ENCODE peak calls at places on chromosome 15, in seven cellular contexts. E, Q, Y, A, X, C and B are unnamed samples.

GRCh38 chr15:70159397-70160009 is 61.8 kb upstream of the TLE3 start:
- DNase-seq in Y (no peak), E (no peak), A (no peak), Q (no peak), C (no peak), X (no peak), B (no peak)

GRCh38 chr15:76312540-76313174 is 1.4 kb upstream of the ETFA start:
- DNase-seq in C (no peak), A (no peak), Y (no peak), E (no peak), X (no peak), Q (no peak), B (no peak)

GRCh38 chr15:51229907-51230328 is 108.5 kb downstream of the CYP19A1 start:
- DNase-seq in A (no peak), Y (peak), X (no peak), C (no peak), E (no peak), Q (no peak), B (no peak)

GRCh38 chr15:67256051-67256450 is 1.5 kb downstream of the IQCH start:
- DNase-seq in A (no peak), E (no peak), C (no peak), Y (no peak), X (no peak), Q (no peak), B (no peak)

GRCh38 chr15:31523027-31523654 is 196.5 kb downstream of the KLF13 start:
- DNase-seq in Y (no peak), Q (no peak), E (no peak), X (no peak), C (no peak), A (peak), B (no peak)

GRCh38 chr15:75712668-75713337 is at the start of gene CSPG4:
- DNase-seq in A (peak), C (no peak), X (no peak), Q (peak), E (no peak), Y (peak), B (no peak)

GRCh38 chr15:51775967-51776816 is 24.8 kb downstream of the TMOD2 start:
- DNase-seq in Y (peak), Q (peak), E (peak), C (peak), X (no peak), A (no peak), B (no peak)

GRCh38 chr15:66955871-66956585 is 109.4 kb upstream of the SMAD3 start:
- DNase-seq in Y (no peak), C (no peak), Q (no peak), E (no peak), A (no peak), X (no peak), B (no peak)

GRCh38 chr15:58420579-58421043 is 11.2 kb upstream of the LIPC start:
- DNase-seq in A (no peak), E (no peak), Q (no peak), Y (no peak), C (no peak), X (no peak), B (no peak)

GRCh38 chr15:40075298-40076044 is 33.2 kb downstream of the BMF start:
- DNase-seq in X (peak), Q (no peak), Y (no peak), E (no peak), A (no peak), C (no peak), B (no peak)

GRCh38 chr15:81723758-81724157 is 322.1 kb downstream of the MEX3B start:
- DNase-seq in X (no peak), Y (no peak), E (no peak), A (no peak), C (peak), Q (no peak), B (no peak)

GRCh38 chr15:42014406-42014805 is 6.4 kb downstream of the PLA2G4E start:
- DNase-seq in X (peak), A (no peak), Q (no peak), Y (no peak), E (no peak), C (no peak), B (no peak)

GRCh38 chr15:80568298-80568697 is 126.8 kb upstream of the ABHD17C start:
- DNase-seq in E (no peak), Y (no peak), C (no peak), X (no peak), Q (no peak), A (no peak), B (no peak)

GRCh38 chr15:51234181-51234927 is 104.0 kb downstream of the CYP19A1 start:
- DNase-seq in E (no peak), A (no peak), C (no peak), Y (no peak), Q (no peak), X (no peak), B (no peak)

GRCh38 chr15:42932833-42933515 is 12.4 kb upstream of the TTBK2 start:
- DNase-seq in E (no peak), Y (no peak), Q (no peak), X (no peak), A (no peak), C (no peak), B (no peak)

GRCh38 chr15:33013827-33014445 is 180.6 kb downstream of the FMN1 start:
- DNase-seq in A (no peak), Y (no peak), X (no peak), C (no peak), Q (no peak), E (no peak), B (no peak)

GRCh38 chr15:28022181-28022580 is 76.9 kb downstream of the OCA2 start:
- DNase-seq in A (no peak), C (peak), X (no peak), E (no peak), Q (no peak), Y (no peak), B (no peak)

GRCh38 chr15:65421360-65422215 is 1.2 kb downstream of the IGDCC4 start:
- DNase-seq in E (no peak), A (peak), Q (peak), Y (peak), C (peak), X (no peak), B (no peak)

GRCh38 chr15:74417230-74417629 is 16.5 kb downstream of the SEMA7A start:
- DNase-seq in X (no peak), Q (no peak), Y (no peak), C (no peak), E (no peak), A (no peak), B (no peak)

DNA sequence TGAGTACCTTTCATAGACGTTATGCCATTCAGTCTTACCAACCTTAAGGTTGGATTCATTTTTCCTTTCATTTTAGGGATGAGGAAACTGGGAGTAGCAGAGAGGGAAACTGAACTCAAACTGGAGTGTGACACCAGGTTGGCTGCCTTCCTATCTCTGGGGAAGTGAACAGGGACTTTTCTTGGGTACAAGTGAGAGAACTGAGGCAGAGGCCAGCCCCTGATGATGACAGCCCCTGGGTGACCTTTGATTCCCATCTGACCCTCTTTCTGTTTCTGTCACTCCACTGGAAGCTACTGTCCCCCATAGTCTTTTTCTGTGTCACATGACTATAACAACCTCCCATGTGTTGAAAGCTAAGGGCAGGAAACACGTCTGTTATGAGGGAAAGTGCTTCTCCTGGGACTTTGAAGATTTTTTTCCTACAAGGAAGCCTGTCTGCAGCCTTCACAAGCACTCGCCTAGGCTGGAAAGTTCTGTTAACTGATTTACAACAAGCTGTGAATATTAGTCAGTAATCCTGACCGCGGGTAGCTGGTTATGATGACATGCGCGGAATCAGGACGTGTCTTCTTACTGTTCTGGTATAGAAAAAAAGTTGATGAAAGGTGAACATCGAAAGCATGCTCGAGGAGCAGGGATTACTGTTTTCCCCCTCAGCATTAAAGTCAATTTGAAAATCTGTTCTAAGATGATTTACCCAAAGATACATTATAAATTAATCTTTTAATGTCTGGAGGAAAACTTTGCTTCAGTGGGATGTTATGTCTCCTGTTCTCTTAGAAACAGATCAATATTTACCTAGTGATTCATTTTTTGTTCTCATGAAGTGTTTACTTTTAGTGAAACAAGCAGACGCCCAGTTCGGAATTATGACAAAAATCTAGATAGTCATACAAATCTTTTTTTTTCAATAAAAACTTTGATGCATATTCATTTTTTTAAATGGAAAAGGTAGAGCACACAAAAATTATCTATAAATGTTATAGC is 31.5 kb downstream of the ABHD2 start:
- DNase-seq in Y (no peak), X (no peak), Q (no peak), E (no peak), C (no peak), A (no peak), B (no peak)
- H3K27ac ChIP-seq in Y (no peak), X (no peak), Q (no peak), E (no peak), C (peak), A (peak), B (no peak)

GRCh38 chr15:29113336-29114276 is 156.0 kb downstream of the NSMCE3 start:
- DNase-seq in Y (no peak), C (no peak), X (no peak), E (no peak), A (no peak), Q (no peak), B (no peak)

GRCh38 chr15:29111705-29112281 is 157.8 kb downstream of the NSMCE3 start:
- DNase-seq in A (no peak), Q (no peak), Y (no peak), X (no peak), E (no peak), C (no peak), B (no peak)

GRCh38 chr15:29115093-29115991 is 154.3 kb downstream of the NSMCE3 start:
- DNase-seq in Y (no peak), C (no peak), E (no peak), Q (no peak), X (no peak), A (no peak), B (no peak)

GRCh38 chr15:29116970-29117700 is 152.5 kb downstream of the NSMCE3 start:
- DNase-seq in Q (no peak), E (no peak), A (no peak), Y (no peak), C (no peak), X (no peak), B (peak)

GRCh38 chr15:29114277-29115092 is 155.1 kb downstream of the NSMCE3 start:
- DNase-seq in E (no peak), Q (no peak), C (no peak), A (no peak), X (no peak), Y (no peak), B (no peak)
- H3K4me3 ChIP-seq in E (no peak), Q (no peak), C (no peak), A (peak), X (no peak), Y (no peak), B (no peak)

GRCh38 chr15:98887976-98888375 is 119.6 kb downstream of the PGPEP1L start:
- DNase-seq in C (no peak), Y (no peak), X (no peak), Q (no peak), A (no peak), E (no peak), B (no peak)

GRCh38 chr15:98889930-98890695 is 117.5 kb downstream of the PGPEP1L start:
- DNase-seq in E (no peak), C (no peak), Q (no peak), X (no peak), Y (no peak), A (no peak), B (no peak)

GRCh38 chr15:98884894-98885293 is 122.7 kb downstream of the PGPEP1L start:
- DNase-seq in E (no peak), C (no peak), A (no peak), Y (no peak), Q (no peak), X (no peak), B (no peak)

GRCh38 chr15:98891301-98891700 is 116.3 kb downstream of the PGPEP1L start:
- DNase-seq in C (no peak), Q (no peak), Y (no peak), E (no peak), X (no peak), A (no peak), B (no peak)

DNA sequence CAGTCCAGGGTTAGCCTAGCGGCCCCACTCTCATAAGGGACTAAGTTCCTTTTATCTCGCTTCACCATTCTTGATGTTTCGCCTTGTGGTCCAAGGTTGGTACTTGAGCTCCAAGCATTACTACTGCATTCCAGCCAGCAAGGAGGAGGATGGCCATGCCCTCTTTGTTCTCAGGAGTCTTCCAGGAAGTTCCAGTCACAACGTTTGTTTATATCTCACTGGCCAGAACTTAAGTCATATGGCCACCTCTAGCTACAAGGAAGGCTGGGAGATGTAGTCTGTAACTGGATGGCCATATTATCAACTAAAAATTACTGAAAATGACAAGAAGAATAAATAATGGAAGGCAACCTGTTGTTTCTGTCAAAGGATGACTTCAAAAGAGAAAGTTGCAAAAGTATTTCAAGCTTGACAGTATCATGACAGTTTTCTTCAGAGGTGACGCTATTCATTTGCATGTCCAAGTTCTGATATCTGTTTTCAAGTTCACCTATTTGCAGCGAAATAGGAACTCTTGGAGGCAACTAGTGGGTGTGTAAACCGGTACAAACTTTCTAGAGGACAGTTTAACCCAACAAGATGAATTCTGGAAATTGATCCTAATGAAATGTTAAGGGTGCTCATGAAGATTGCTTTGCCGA is 118.6 kb downstream of the PGPEP1L start:
- DNase-seq in Y (no peak), C (no peak), E (no peak), X (no peak), Q (no peak), A (no peak), B (no peak)
- H3K27ac ChIP-seq in Y (no peak), C (no peak), E (no peak), X (no peak), Q (no peak), A (no peak), B (no peak)

GRCh38 chr15:101489236-101489632 is 273 bp downstream of the PCSK6 start:
- DNase-seq in C (peak), Y (peak), X (peak), E (no peak), Q (no peak), A (no peak), B (no peak)
- H3K4me3 ChIP-seq in C (peak), Y (no peak), X (peak), E (no peak), Q (peak), A (peak), B (no peak)

GRCh38 chr15:71677766-71678165 is 132.6 kb upstream of the NR2E3 start:
- DNase-seq in Q (no peak), X (no peak), A (no peak), E (no peak), C (no peak), Y (no peak), B (no peak)

GRCh38 chr15:71679223-71680078 is 130.9 kb upstream of the NR2E3 start:
- DNase-seq in Y (no peak), Q (no peak), C (no peak), A (no peak), X (no peak), E (no peak), B (no peak)

GRCh38 chr15:71680079-71680461 is 130.3 kb upstream of the NR2E3 start:
- DNase-seq in A (no peak), Y (no peak), X (no peak), C (no peak), E (no peak), Q (no peak), B (no peak)

GRCh38 chr15:71678191-71678590 is 132.2 kb upstream of the NR2E3 start:
- DNase-seq in X (no peak), C (no peak), Q (no peak), E (no peak), Y (no peak), A (no peak), B (no peak)

DNA sequence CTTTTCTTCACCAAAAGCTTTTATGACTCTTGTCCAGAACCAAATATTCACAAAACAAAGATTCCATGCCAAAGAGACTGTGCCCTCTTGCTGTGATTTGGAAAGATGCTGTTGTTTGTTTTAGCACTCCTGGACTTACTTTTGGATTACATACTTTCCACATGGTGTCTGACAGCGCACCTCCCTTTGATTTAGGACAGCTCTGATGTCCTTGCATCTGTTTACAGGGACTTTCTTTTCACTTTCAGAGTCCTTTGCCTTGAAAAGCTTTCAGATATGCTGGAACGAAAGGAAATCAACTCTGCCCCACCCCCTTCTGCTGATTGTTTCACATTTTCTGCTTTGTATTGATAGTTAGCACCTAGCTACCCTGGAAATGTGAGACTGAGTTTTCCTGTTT is 133.0 kb upstream of the NR2E3 start:
- DNase-seq in Y (peak), C (no peak), X (no peak), E (no peak), Q (no peak), A (no peak), B (no peak)
- H3K27ac ChIP-seq in Y (no peak), C (no peak), X (no peak), E (no peak), Q (no peak), A (peak), B (no peak)

GRCh38 chr15:72068826-72069225 is 49.1 kb downstream of the MYO9A start:
- DNase-seq in Y (no peak), E (no peak), X (no peak), Q (no peak), C (no peak), A (no peak), B (no peak)

GRCh38 chr15:72074335-72075060 is 43.5 kb downstream of the MYO9A start:
- DNase-seq in E (no peak), A (no peak), Y (no peak), X (no peak), Q (no peak), C (no peak), B (no peak)

GRCh38 chr15:72070817-72071447 is 47.0 kb downstream of the MYO9A start:
- DNase-seq in A (no peak), Y (no peak), Q (no peak), E (no peak), C (no peak), X (no peak), B (no peak)
- H3K4me3 ChIP-seq in A (no peak), Y (no peak), Q (no peak), E (no peak), C (no peak), X (no peak), B (no peak)

DNA sequence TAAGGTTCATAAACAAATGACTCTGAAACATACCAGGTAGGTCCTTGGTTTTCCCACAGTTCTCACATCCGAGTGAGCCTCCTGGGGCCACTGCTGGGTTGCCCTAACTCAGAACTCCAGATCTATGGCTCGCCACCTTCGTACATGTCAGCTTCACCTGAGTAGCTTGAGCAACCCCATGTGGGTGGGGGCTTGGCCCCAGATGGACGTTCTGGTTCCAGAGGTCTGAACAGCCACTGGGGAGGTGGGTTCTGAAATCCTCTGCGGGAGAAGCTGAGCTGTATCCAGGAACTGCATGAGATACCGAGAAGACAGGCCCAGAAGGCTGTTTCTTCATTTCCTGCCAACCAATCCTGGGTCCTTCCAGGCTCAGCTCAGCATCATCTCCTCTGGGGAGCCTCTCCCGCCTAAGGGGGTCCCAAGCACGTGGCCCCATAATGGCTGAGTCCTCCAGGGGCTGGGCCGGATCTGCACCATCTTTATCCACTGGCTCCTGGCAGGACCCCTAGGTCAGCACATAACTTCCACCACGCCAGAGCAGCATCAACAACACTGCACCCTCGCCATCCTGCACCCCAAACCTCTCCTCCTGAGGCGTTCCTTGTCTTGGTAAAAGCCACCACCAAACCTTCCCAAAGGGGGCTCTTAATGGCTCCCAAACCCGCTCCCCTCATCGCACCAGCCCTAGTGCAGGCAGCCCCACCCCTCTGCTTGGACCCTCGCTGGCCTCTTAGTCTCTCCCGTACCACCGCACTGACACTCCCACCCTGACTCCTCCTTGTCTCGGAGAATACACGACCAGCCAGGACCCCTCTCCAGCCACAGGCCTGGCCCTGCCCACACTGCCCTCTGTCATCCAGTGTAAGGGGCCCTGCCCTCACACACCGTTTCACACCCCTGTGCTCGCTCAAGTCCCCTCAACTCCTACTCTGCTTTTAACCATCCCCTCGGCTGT is 39.8 kb downstream of the PCSK6 start:
- DNase-seq in E (no peak), X (no peak), Y (no peak), C (no peak), Q (no peak), A (no peak), B (peak)
- H3K27ac ChIP-seq in E (no peak), X (peak), Y (no peak), C (no peak), Q (peak), A (no peak), B (no peak)